ENCODE peak calls at places on chromosomes 2 and 18, in seven cellular contexts. I is CD14-positive monocyte; Z is cardiac muscle cell; D is cardiac fibroblast; K is hepatocyte; O is endothelial cell; Y is CD4-positive, alpha-beta T cell. J is an unnamed sample.

GRCh38 chr2:17355608-17356329 is 162.5 kb downstream of the RAD51AP2 start:
- DNase-seq in I (no peak), Z (no peak), D (peak), K (no peak), O (no peak), Y (no peak), J (no peak)

GRCh38 chr2:20267529-20267928 is 42.6 kb upstream of the SDC1 start:
- DNase-seq in I (no peak), Z (no peak), D (no peak), K (no peak), O (no peak), Y (no peak), J (no peak)

GRCh38 chr2:206083602-206084467 is 2.1 kb downstream of the INO80D start:
- DNase-seq in I (no peak), Z (peak), D (peak), K (peak), O (peak), Y (no peak), J (peak)

GRCh38 chr2:238499731-238500570 is 73.2 kb downstream of the ASB1 start:
- DNase-seq in I (no peak), Z (no peak), D (no peak), K (no peak), O (no peak), Y (no peak), J (peak)

GRCh38 chr2:37833420-37833819 is 91.7 kb upstream of the RMDN2 start:
- DNase-seq in I (no peak), Z (no peak), D (peak), K (no peak), O (no peak), Y (peak), J (no peak)

GRCh38 chr2:36707050-36707449 is 10.5 kb downstream of the VIT start:
- DNase-seq in I (no peak), Z (peak), D (peak), K (peak), O (no peak), Y (no peak), J (peak)

GRCh38 chr2:177585234-177585863 is 192.8 kb downstream of the AGPS start:
- DNase-seq in I (no peak), Z (no peak), D (no peak), K (no peak), O (no peak), Y (no peak), J (no peak)

GRCh38 chr2:237228226-237228625 is 142.5 kb downstream of the COPS8 start:
- DNase-seq in I (no peak), Z (no peak), D (no peak), K (no peak), O (no peak), Y (no peak), J (no peak)

GRCh38 chr2:239169311-239170048 is 231.3 kb downstream of the HDAC4 start:
- DNase-seq in I (no peak), Z (no peak), D (no peak), K (no peak), O (no peak), Y (no peak), J (no peak)

GRCh38 chr18:31042068-31042390 is 513 bp downstream of the DSC3 start:
- DNase-seq in I (no peak), Z (no peak), D (no peak), K (peak), O (no peak), Y (no peak), J (no peak)

GRCh38 chr18:70221156-70221910 is 15.8 kb upstream of the RTTN start:
- DNase-seq in I (no peak), Z (no peak), D (no peak), K (no peak), O (peak), Y (no peak), J (no peak)

GRCh38 chr2:210617732-210618330 is 61.4 kb downstream of the CPS1 start:
- DNase-seq in I (no peak), Z (peak), D (peak), K (peak), O (peak), Y (no peak), J (peak)

GRCh38 chr18:9708882-9709877 is 1.1 kb downstream of the RAB31 start:
- DNase-seq in I (no peak), Z (peak), D (peak), K (peak), O (peak), Y (no peak), J (no peak)

GRCh38 chr2:137770161-137770560 is 194.1 kb upstream of the HNMT start:
- DNase-seq in I (no peak), Z (no peak), D (no peak), K (no peak), O (no peak), Y (no peak), J (no peak)

GRCh38 chr2:111049792-111050640 is 70.7 kb upstream of the BCL2L11 start:
- DNase-seq in I (no peak), Z (peak), D (peak), K (peak), O (no peak), Y (no peak), J (no peak)

GRCh38 chr18:62521082-62521481 is 1.7 kb upstream of the ZCCHC2 start:
- DNase-seq in I (no peak), Z (no peak), D (no peak), K (no peak), O (no peak), Y (no peak), J (no peak)

GRCh38 chr2:136135924-136136906 is 18.3 kb upstream of the CXCR4 start:
- DNase-seq in I (peak), Z (peak), D (no peak), K (no peak), O (no peak), Y (peak), J (no peak)

GRCh38 chr18:44887227-44887631 is 206.5 kb downstream of the SETBP1 start:
- DNase-seq in I (no peak), Z (peak), D (peak), K (peak), O (no peak), Y (no peak), J (peak)

GRCh38 chr2:55401124-55401523 is 18.5 kb downstream of the CCDC88A start:
- DNase-seq in I (no peak), Z (no peak), D (peak), K (no peak), O (no peak), Y (no peak), J (no peak)

GRCh38 chr18:35588995-35589394 is 7.5 kb downstream of the GALNT1 start:
- DNase-seq in I (no peak), Z (no peak), D (no peak), K (no peak), O (peak), Y (peak), J (no peak)
- TF ChIP-seq CTCF in I (no peak), Z (no peak), D (peak), K (no peak), O (no peak), Y (peak), J (no peak)

GRCh38 chr2:66423391-66423790 is 11.5 kb upstream of the MEIS1 start:
- DNase-seq in I (no peak), Z (no peak), D (no peak), K (no peak), O (no peak), Y (no peak), J (no peak)
- TF ChIP-seq CTCF in I (no peak), Z (no peak), D (no peak), K (no peak), O (no peak), Y (no peak), J (no peak)

DNA sequence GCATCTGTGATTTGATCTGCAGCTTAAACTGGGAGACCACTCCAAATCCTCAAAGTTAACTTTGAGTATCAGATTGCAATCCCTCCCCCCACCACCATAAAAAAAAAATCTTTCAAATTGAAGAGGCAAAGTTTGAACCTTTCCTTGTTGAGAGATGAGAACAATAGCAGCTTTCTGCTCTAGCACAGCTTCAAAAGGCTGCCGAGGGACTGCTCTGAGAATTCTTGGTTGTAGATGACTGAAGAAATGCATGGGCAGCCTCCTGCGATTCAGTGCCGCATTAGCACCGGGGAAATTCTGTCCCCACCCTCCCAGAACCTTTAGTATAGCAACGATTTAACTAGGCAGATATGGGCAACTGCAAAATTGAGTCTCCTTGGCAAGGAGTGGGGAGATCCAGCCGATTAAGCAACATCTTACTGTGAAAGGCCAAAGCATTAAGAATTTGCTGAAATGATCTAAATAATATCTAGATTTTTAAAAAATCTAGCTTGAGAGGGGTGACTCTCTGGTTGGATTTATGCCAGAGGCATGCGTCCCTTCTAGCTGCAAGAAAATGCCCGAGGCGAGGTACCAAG is 3.9 kb upstream of the SP5 start:
- DNase-seq in I (no peak), Z (no peak), D (no peak), K (no peak), O (no peak), Y (no peak), J (no peak)
- TF ChIP-seq CTCF in I (no peak), Z (no peak), D (no peak), K (no peak), O (no peak), Y (no peak), J (no peak)

DNA sequence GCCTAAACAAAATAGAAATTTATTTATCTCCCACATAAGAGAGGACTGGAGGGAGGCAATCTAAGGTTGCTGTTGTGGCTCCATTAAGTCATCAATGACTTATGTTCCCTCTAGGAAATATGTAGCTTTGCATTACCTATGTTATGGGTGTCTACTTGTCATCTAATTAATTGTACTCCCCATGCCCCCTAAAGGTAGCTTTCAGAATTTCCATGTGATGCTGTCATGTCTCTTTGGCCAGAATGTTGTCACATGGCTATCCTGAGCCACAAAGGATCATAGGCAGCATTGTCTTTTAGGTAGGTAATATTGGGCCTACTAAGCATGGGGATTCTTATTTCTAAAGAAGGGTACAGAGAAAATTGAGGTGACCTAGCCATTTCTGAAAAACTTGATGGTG is 935.6 kb upstream of the FANCL start:
- DNase-seq in I (no peak), Z (no peak), D (no peak), K (no peak), O (no peak), Y (no peak), J (no peak)
- TF ChIP-seq CTCF in I (no peak), Z (no peak), D (no peak), K (no peak), O (no peak), Y (no peak), J (no peak)

GRCh38 chr2:201396595-201396994 is 39.5 kb upstream of the FLACC1 start:
- DNase-seq in I (no peak), Z (no peak), D (peak), K (no peak), O (no peak), Y (no peak), J (no peak)
- TF ChIP-seq CTCF in I (no peak), Z (no peak), D (no peak), K (no peak), O (no peak), Y (no peak), J (no peak)

J was measured in Calu3.